ENCODE peak calls at places on chromosomes 3 and 15, in four cellular contexts. H, N, I and L are unnamed samples.

GRCh38 chr3:48423883-48424695 is 5.8 kb downstream of the PLXNB1 start:
- DNase-seq in I (no peak), H (no peak), N (no peak), L (no peak)

GRCh38 chr3:44026224-44026865 is 215.3 kb upstream of the TOPAZ1 start:
- DNase-seq in H (no peak), N (no peak), I (no peak), L (no peak)

GRCh38 chr3:189057369-189057768 is 114.4 kb upstream of the TPRG1 start:
- DNase-seq in H (no peak), N (no peak), I (no peak), L (no peak)

GRCh38 chr3:152174876-152175575 is 93.7 kb upstream of the MBNL1 start:
- DNase-seq in H (no peak), I (no peak), N (no peak), L (no peak)

GRCh38 chr3:49998326-49998725 is 58.4 kb downstream of the RBM6 start:
- DNase-seq in H (no peak), I (no peak), N (no peak), L (no peak)

GRCh38 chr3:189123595-189124387 is 48.0 kb upstream of the TPRG1 start:
- DNase-seq in H (no peak), N (no peak), I (no peak), L (no peak)

GRCh38 chr15:44157679-44158078 is 37.4 kb downstream of the FRMD5 start:
- DNase-seq in I (no peak), H (no peak), N (peak), L (no peak)

GRCh38 chr15:58742022-58742421 is 7.5 kb downstream of the ADAM10 start:
- DNase-seq in I (no peak), H (no peak), N (no peak), L (no peak)

GRCh38 chr3:45499529-45499928 is 95.0 kb upstream of the LIMD1 start:
- DNase-seq in N (peak), I (no peak), H (peak), L (no peak)

GRCh38 chr3:138673641-138674040 is 65.1 kb downstream of the FAIM start:
- DNase-seq in H (no peak), N (no peak), I (no peak), L (no peak)

GRCh38 chr3:130658666-130659065 is 88.0 kb downstream of the PIK3R4 start:
- DNase-seq in I (no peak), N (no peak), H (no peak), L (no peak)

GRCh38 chr3:104133630-104134029 is 1233.1 kb upstream of the ALCAM start:
- DNase-seq in I (no peak), H (no peak), N (no peak), L (no peak)

GRCh38 chr3:171967137-171967783 is 72.1 kb upstream of the FNDC3B start:
- DNase-seq in H (no peak), I (no peak), N (peak), L (no peak)

GRCh38 chr15:70196314-70197291 is 98.9 kb upstream of the TLE3 start:
- DNase-seq in I (no peak), H (peak), N (no peak), L (no peak)

GRCh38 chr3:134255399-134255798 is 4.7 kb upstream of the RYK start:
- DNase-seq in N (no peak), H (no peak), I (no peak), L (no peak)

GRCh38 chr3:64291345-64291744 is 66.1 kb upstream of the PRICKLE2 start:
- DNase-seq in N (peak), H (no peak), I (no peak), L (no peak)

GRCh38 chr3:121707531-121708273 is 41.8 kb downstream of the GOLGB1 start:
- DNase-seq in I (no peak), H (no peak), N (no peak), L (no peak)

GRCh38 chr3:12708584-12709192 is 44.8 kb upstream of the RAF1 start:
- DNase-seq in H (no peak), N (no peak), I (no peak), L (no peak)